ENCODE peak calls at places on chromosome 6, in six cellular contexts. One of them, this sample, is unnamed.
A peak's percentile ranks its signal among the peaks of the same experiment; 100 is the strongest.

GRCh38 chr6:146358341-146359046 is 185.1 kb upstream of the RAB32 start:
- ATAC-seq in omental fat pad: peak; percentile 58
- ATAC-seq in sciatic nerve: no peak
- ATAC-seq in central memory CD8-positive, alpha-beta T cell: no peak
- ATAC-seq in stimulated activated effector memory CD8-positive, alpha-beta T cell treated with anti-CD3 and anti-CD28 coated beads, Interleukin-12 subunit alpha, Interleukin-12 subunit beta, amount 100 ng/mL, for 72 hours: peak; percentile 17
- ATAC-seq in T-helper 17 cell: no peak
- ATAC-seq in this sample: no peak

GRCh38 chr6:30005482-30005881 is 55.6 kb upstream of the POLR1H start:
- ATAC-seq in central memory CD8-positive, alpha-beta T cell: no peak
- ATAC-seq in sciatic nerve: no peak
- ATAC-seq in T-helper 17 cell: no peak
- ATAC-seq in stimulated activated effector memory CD8-positive, alpha-beta T cell treated with anti-CD3 and anti-CD28 coated beads, Interleukin-12 subunit alpha, Interleukin-12 subunit beta, amount 100 ng/mL, for 72 hours: no peak
- ATAC-seq in omental fat pad: no peak
- ATAC-seq in this sample: no peak

GRCh38 chr6:75830959-75831885 is 82.2 kb downstream of the MYO6 start:
- ATAC-seq in stimulated activated effector memory CD8-positive, alpha-beta T cell treated with anti-CD3 and anti-CD28 coated beads, Interleukin-12 subunit alpha, Interleukin-12 subunit beta, amount 100 ng/mL, for 72 hours: peak; percentile 96
- ATAC-seq in T-helper 17 cell: no peak
- ATAC-seq in sciatic nerve: no peak
- ATAC-seq in omental fat pad: no peak
- ATAC-seq in central memory CD8-positive, alpha-beta T cell: peak; percentile 14
- ATAC-seq in this sample: no peak

GRCh38 chr6:56399672-56400263 is 152.4 kb upstream of the COL21A1 start:
- ATAC-seq in stimulated activated effector memory CD8-positive, alpha-beta T cell treated with anti-CD3 and anti-CD28 coated beads, Interleukin-12 subunit alpha, Interleukin-12 subunit beta, amount 100 ng/mL, for 72 hours: no peak
- ATAC-seq in central memory CD8-positive, alpha-beta T cell: no peak
- ATAC-seq in sciatic nerve: no peak
- ATAC-seq in omental fat pad: no peak
- ATAC-seq in T-helper 17 cell: no peak
- ATAC-seq in this sample: no peak

GRCh38 chr6:1624848-1625341 is 15.2 kb downstream of the FOXC1 start:
- ATAC-seq in stimulated activated effector memory CD8-positive, alpha-beta T cell treated with anti-CD3 and anti-CD28 coated beads, Interleukin-12 subunit alpha, Interleukin-12 subunit beta, amount 100 ng/mL, for 72 hours: no peak
- ATAC-seq in omental fat pad: peak; percentile 76
- ATAC-seq in central memory CD8-positive, alpha-beta T cell: peak; percentile 14
- ATAC-seq in sciatic nerve: peak; percentile 56
- ATAC-seq in T-helper 17 cell: peak; percentile 36
- ATAC-seq in this sample: peak; percentile 56

GRCh38 chr6:135812085-135812526 is 39.4 kb upstream of the PDE7B start:
- ATAC-seq in T-helper 17 cell: no peak
- ATAC-seq in omental fat pad: peak; percentile 59
- ATAC-seq in sciatic nerve: peak; percentile 92
- ATAC-seq in stimulated activated effector memory CD8-positive, alpha-beta T cell treated with anti-CD3 and anti-CD28 coated beads, Interleukin-12 subunit alpha, Interleukin-12 subunit beta, amount 100 ng/mL, for 72 hours: no peak
- ATAC-seq in central memory CD8-positive, alpha-beta T cell: no peak
- ATAC-seq in this sample: peak; percentile 48

GRCh38 chr6:159089443-159089842 is 44.7 kb upstream of the TAGAP start:
- ATAC-seq in omental fat pad: no peak
- ATAC-seq in stimulated activated effector memory CD8-positive, alpha-beta T cell treated with anti-CD3 and anti-CD28 coated beads, Interleukin-12 subunit alpha, Interleukin-12 subunit beta, amount 100 ng/mL, for 72 hours: no peak
- ATAC-seq in sciatic nerve: no peak
- ATAC-seq in T-helper 17 cell: no peak
- ATAC-seq in central memory CD8-positive, alpha-beta T cell: no peak
- ATAC-seq in this sample: no peak

GRCh38 chr6:16741112-16742016 is 19.9 kb downstream of the ATXN1 start:
- ATAC-seq in central memory CD8-positive, alpha-beta T cell: peak; percentile 88
- ATAC-seq in sciatic nerve: peak; percentile 76
- ATAC-seq in stimulated activated effector memory CD8-positive, alpha-beta T cell treated with anti-CD3 and anti-CD28 coated beads, Interleukin-12 subunit alpha, Interleukin-12 subunit beta, amount 100 ng/mL, for 72 hours: peak; percentile 99
- ATAC-seq in omental fat pad: peak; percentile 48
- ATAC-seq in T-helper 17 cell: peak; percentile 61
- ATAC-seq in this sample: no peak

GRCh38 chr6:163391983-163392382 is 22.5 kb upstream of the QKI start:
- ATAC-seq in sciatic nerve: no peak
- ATAC-seq in T-helper 17 cell: no peak
- ATAC-seq in omental fat pad: no peak
- ATAC-seq in stimulated activated effector memory CD8-positive, alpha-beta T cell treated with anti-CD3 and anti-CD28 coated beads, Interleukin-12 subunit alpha, Interleukin-12 subunit beta, amount 100 ng/mL, for 72 hours: no peak
- ATAC-seq in central memory CD8-positive, alpha-beta T cell: no peak
- ATAC-seq in this sample: no peak